ENCODE peak calls at places on chromosome 22, in nine cellular contexts. D, J, S, Y, T, L, N, M and K are unnamed samples.

GRCh38 chr22:25848954-25849353 is 107.0 kb downstream of the MYO18B start:
- DNase-seq in Y (no peak), S (no peak), N (no peak), D (no peak), M (no peak), T (no peak), J (no peak), L (no peak), K (no peak)

GRCh38 chr22:37224757-37225420 is 12.6 kb upstream of the SSTR3 start:
- DNase-seq in J (no peak), L (no peak), N (no peak), D (no peak), Y (no peak), M (no peak), T (no peak), S (no peak), K (no peak)

GRCh38 chr22:48353116-48353947 is 1474.3 kb downstream of the BRD1 start:
- DNase-seq in Y (no peak), N (no peak), S (no peak), J (no peak), T (no peak), L (peak; percentile 38), M (no peak), D (peak; percentile 51), K (no peak)

GRCh38 chr22:32044913-32045312 is 1.9 kb downstream of the SLC5A1 start:
- DNase-seq in D (no peak), M (no peak), N (peak; percentile 26), J (no peak), L (no peak), T (no peak), S (no peak), Y (no peak), K (no peak)

GRCh38 chr22:36770116-36770945 is 5.6 kb downstream of the IFT27 start:
- DNase-seq in S (no peak), N (no peak), D (peak; percentile 47), T (no peak), Y (no peak), J (no peak), L (no peak), M (no peak), K (no peak)

GRCh38 chr22:32775957-32776356 is 25.5 kb upstream of the TIMP3 start:
- DNase-seq in D (no peak), T (peak; percentile 22), J (no peak), M (no peak), S (no peak), Y (no peak), N (no peak), L (peak; percentile 80), K (peak; percentile 58)

GRCh38 chr22:38832005-38832978 is 11.5 kb downstream of the NPTXR start:
- DNase-seq in J (no peak), N (no peak), D (peak; percentile 56), Y (no peak), S (no peak), M (no peak), T (no peak), L (peak; percentile 47), K (no peak)

GRCh38 chr22:50699754-50700386 is 27.2 kb downstream of the SHANK3 start:
- DNase-seq in L (peak; percentile 71), T (peak; percentile 38), N (peak; percentile 49), S (no peak), D (peak; percentile 57), M (no peak), J (no peak), Y (no peak), K (no peak)

GRCh38 chr22:39178206-39179111 is 26.0 kb upstream of the CBX7 start:
- DNase-seq in J (no peak), L (no peak), D (no peak), Y (no peak), N (no peak), S (peak; percentile 29), M (no peak), T (no peak), K (no peak)

GRCh38 chr22:29245626-29246385 is 22.0 kb downstream of the RHBDD3 start:
- DNase-seq in N (peak; percentile 77), S (peak; percentile 14), D (peak; percentile 80), J (peak; percentile 72), Y (peak; percentile 67), M (peak; percentile 58), T (peak; percentile 63), L (peak; percentile 77), K (peak; percentile 80)

GRCh38 chr22:39913321-39913720 is 12.4 kb downstream of the GRAP2 start:
- DNase-seq in Y (no peak), L (no peak), D (no peak), M (no peak), N (no peak), J (no peak), T (no peak), S (no peak), K (no peak)

GRCh38 chr22:38811241-38811640 is 17.3 kb upstream of the DNAL4 start:
- DNase-seq in T (no peak), N (no peak), J (no peak), S (no peak), M (no peak), L (no peak), Y (no peak), D (no peak), K (no peak)

GRCh38 chr22:17816649-17817048 is 42.4 kb upstream of the BID start:
- DNase-seq in M (no peak), N (no peak), T (no peak), L (no peak), S (no peak), D (no peak), Y (no peak), J (no peak), K (no peak)

GRCh38 chr22:28002863-28003565 is 84.0 kb upstream of the PITPNB start:
- DNase-seq in Y (no peak), L (no peak), S (no peak), J (no peak), M (no peak), T (no peak), N (no peak), D (no peak), K (no peak)

DNA sequence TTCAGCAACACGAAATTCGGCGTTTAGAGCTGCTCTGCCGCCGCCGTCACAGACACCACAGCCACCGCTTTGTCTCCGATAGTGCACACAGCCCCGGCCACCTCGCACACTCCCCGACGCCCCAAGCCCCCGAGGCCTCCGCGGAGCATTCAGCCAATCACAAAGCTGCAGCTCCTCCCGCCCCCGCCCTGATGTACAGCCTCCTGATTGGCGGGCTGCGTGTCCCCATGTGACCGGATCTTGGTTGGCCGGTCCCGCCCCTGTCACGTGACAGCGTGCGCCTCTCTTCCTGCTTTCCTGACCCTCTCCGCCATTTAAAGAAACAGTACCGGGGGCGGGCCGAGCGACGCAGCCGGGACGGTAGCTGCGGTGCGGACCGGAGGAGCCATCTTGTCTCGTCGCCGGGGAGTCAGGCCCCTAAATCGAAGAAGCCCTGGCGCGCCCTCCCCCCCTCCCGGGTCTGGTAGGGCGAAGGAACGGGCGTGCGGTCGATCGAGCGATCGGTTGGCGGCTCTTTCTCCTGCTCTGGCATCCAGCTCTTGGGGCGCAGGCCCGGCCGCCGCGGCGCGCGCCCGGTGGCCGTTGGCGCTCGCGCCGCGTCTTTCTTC is at the start of gene TUG1:
- DNase-seq in N (peak; percentile 99), M (peak; percentile 99), S (peak; percentile 96), D (peak; percentile 99), J (peak; percentile 97), Y (peak; percentile 97), L (peak; percentile 99), T (peak; percentile 98), K (peak; percentile 98)
- H3K4me1 ChIP-seq in N (peaks cover 17% of the 10 kb centered on the region), M (peaks cover 37% of the 10 kb centered on the region), S (peaks cover 13% of the 10 kb centered on the region), D (peaks cover 27% of the 10 kb centered on the region), J (peaks cover 21% of the 10 kb centered on the region), Y (peaks cover 16% of the 10 kb centered on the region), L (no peaks in the 10 kb centered on the region), T (peaks cover 9% of the 10 kb centered on the region), K (peaks cover 20% of the 10 kb centered on the region)

GRCh38 chr22:20302438-20303228 is 17.2 kb downstream of the DGCR6L start:
- DNase-seq in S (no peak), D (no peak), J (no peak), T (peak; percentile 35), Y (no peak), N (no peak), M (no peak), L (peak; percentile 48), K (no peak)

GRCh38 chr22:20299736-20300136 is 20.1 kb downstream of the DGCR6L start:
- DNase-seq in Y (no peak), S (no peak), T (no peak), M (no peak), J (no peak), N (peak; percentile 66), D (peak; percentile 84), L (peak; percentile 89), K (no peak)

GRCh38 chr22:20298803-20299735 is 20.8 kb downstream of the DGCR6L start:
- DNase-seq in S (peak; percentile 57), Y (peak; percentile 89), T (peak; percentile 99), M (peak; percentile 81), J (peak; percentile 88), N (peak; percentile 91), D (peak; percentile 95), L (peak; percentile 96), K (peak; percentile 85)

GRCh38 chr22:20305894-20306645 is 13.8 kb downstream of the DGCR6L start:
- DNase-seq in M (no peak), N (no peak), S (no peak), Y (no peak), D (peak; percentile 40), J (no peak), T (peak; percentile 49), L (peak; percentile 39), K (no peak)

GRCh38 chr22:20304646-20305045 is 15.2 kb downstream of the DGCR6L start:
- DNase-seq in J (no peak), L (peak; percentile 36), N (no peak), D (no peak), Y (no peak), M (no peak), S (no peak), T (no peak), K (no peak)
- TF ChIP-seq CTCF in J (no peak), L (no peak), N (no peak), D (no peak), Y (no peak), M (no peak), S (no peak), T (no peak), K (no peak)

DNA sequence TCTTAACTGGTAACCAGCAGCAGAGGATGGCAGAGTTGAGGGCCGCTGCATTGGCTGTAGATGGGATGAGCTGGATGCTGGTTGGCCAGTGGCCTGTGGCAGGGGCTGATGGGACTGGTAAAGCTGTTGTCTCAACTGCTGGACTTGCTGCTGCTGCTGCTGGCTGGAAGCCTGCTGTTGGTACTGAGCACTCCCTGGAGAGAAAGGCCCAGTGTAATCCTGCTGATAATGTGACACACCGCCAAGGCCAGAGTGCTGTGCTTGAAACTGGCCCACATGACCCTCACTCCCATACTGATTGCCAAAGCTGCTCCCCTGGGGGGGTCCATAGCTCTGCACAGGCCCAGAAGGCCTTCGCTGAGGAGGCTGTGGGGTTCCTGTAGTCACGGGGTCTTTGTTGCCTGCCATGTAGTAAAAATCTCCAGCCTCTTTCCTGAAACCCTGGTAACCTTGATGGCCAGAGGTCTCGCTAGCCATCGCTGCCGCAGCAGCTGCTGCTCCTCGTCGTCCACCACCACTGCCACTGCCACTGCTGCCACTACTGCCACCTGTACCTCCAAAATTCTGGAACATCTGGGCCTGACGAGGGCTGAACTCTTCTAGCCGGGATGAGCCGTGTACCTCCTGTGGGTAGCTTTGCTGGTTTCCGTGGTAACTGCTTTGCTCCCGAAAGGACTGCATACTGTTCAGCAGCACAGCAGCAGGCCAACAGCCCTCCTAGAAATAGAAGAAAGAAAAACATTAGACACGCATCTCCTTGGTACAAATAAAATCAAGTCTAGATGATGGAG is 55.6 kb downstream of the TCF20 start:
- DNase-seq in D (no peak), J (no peak), S (no peak), M (peak; percentile 59), N (no peak), T (no peak), Y (no peak), L (no peak), K (no peak)
- H3K4me3 ChIP-seq in D (no peak overlapping the region), J (no peak overlapping the region), S (no peak overlapping the region), M (no peak overlapping the region), N (no peak overlapping the region), T (no peak overlapping the region), Y (no peak overlapping the region), L (no peak overlapping the region), K (no peak overlapping the region)

GRCh38 chr22:46074771-46075551 is 75.4 kb upstream of the PPARA start:
- DNase-seq in M (no peak), S (no peak), T (no peak), J (no peak), D (peak; percentile 69), Y (no peak), N (no peak), L (peak; percentile 53), K (no peak)
- H3K4me1 ChIP-seq in M (peaks cover 51% of the 10 kb centered on the region), S (peaks cover 46% of the 10 kb centered on the region), T (peaks cover 36% of the 10 kb centered on the region), J (peaks cover 20% of the 10 kb centered on the region), D (peaks cover 53% of the 10 kb centered on the region), Y (peaks cover 13% of the 10 kb centered on the region), N (peaks cover 16% of the 10 kb centered on the region), L (no peaks in the 10 kb centered on the region), K (peaks cover 5% of the 10 kb centered on the region)